ENCODE peak calls at places on chromosomes 7 and 10, in four cellular contexts. One of them, this sample, is unnamed.

GRCh38 chr10:5720182-5720581 is 35.5 kb downstream of the TASOR2 start:
- DNase-seq in mesendoderm: no peak
- DNase-seq in aorta: no peak
- DNase-seq in stomach: no peak
- DNase-seq in this sample: no peak

GRCh38 chr7:138500892-138501291 is 40.8 kb downstream of the TRIM24 start:
- DNase-seq in aorta: no peak
- DNase-seq in stomach: no peak
- DNase-seq in mesendoderm: no peak
- DNase-seq in this sample: no peak

GRCh38 chr7:129376076-129376777 is 58.0 kb upstream of the STRIP2 start:
- DNase-seq in stomach: peak; percentile 61
- DNase-seq in aorta: no peak
- DNase-seq in mesendoderm: peak; percentile 38
- DNase-seq in this sample: peak; percentile 69

GRCh38 chr10:116490028-116490662 is 55.6 kb upstream of the PNLIP start:
- DNase-seq in stomach: no peak
- DNase-seq in mesendoderm: no peak
- DNase-seq in aorta: no peak
- DNase-seq in this sample: peak; percentile 17

GRCh38 chr10:30694492-30695228 is 65.1 kb upstream of the LYZL2 start:
- DNase-seq in stomach: no peak
- DNase-seq in mesendoderm: no peak
- DNase-seq in aorta: no peak
- DNase-seq in this sample: no peak

GRCh38 chr7:155032978-155033377 is 30.1 kb upstream of the PAXIP1 start:
- DNase-seq in mesendoderm: no peak
- DNase-seq in stomach: no peak
- DNase-seq in aorta: no peak
- DNase-seq in this sample: no peak

GRCh38 chr10:19245889-19246841 is 197.6 kb downstream of the MALRD1 start:
- DNase-seq in mesendoderm: peak; percentile 16
- DNase-seq in stomach: no peak
- DNase-seq in aorta: no peak
- DNase-seq in this sample: no peak

GRCh38 chr10:86819567-86819966 is 63.1 kb downstream of the BMPR1A start:
- DNase-seq in stomach: no peak
- DNase-seq in mesendoderm: no peak
- DNase-seq in aorta: no peak
- DNase-seq in this sample: no peak

GRCh38 chr7:149753370-149754233 is 19.8 kb downstream of the ZNF467 start:
- DNase-seq in mesendoderm: peak; percentile 54
- DNase-seq in stomach: peak; percentile 66
- DNase-seq in aorta: no peak
- DNase-seq in this sample: peak; percentile 15

GRCh38 chr7:92833024-92833765 is 3.2 kb downstream of the CDK6 start:
- DNase-seq in aorta: peak; percentile 90
- DNase-seq in mesendoderm: peak; percentile 92
- DNase-seq in stomach: peak; percentile 92
- DNase-seq in this sample: peak; percentile 92

GRCh38 chr7:18590744-18591340 is 95.3 kb downstream of the HDAC9 start:
- DNase-seq in stomach: no peak
- DNase-seq in aorta: no peak
- DNase-seq in mesendoderm: peak; percentile 52
- DNase-seq in this sample: no peak

GRCh38 chr7:24727165-24728120 is 29.8 kb downstream of the GSDME start:
- DNase-seq in mesendoderm: no peak
- DNase-seq in aorta: no peak
- DNase-seq in stomach: no peak
- DNase-seq in this sample: no peak

GRCh38 chr7:72785166-72785955 is 42.6 kb downstream of the TYW1B start:
- DNase-seq in aorta: no peak
- DNase-seq in mesendoderm: peak; percentile 32
- DNase-seq in stomach: no peak
- DNase-seq in this sample: no peak

GRCh38 chr10:126969310-126969709 is 64.1 kb downstream of the DOCK1 start:
- DNase-seq in aorta: no peak
- DNase-seq in mesendoderm: peak; percentile 83
- DNase-seq in stomach: no peak
- DNase-seq in this sample: peak; percentile 50

GRCh38 chr7:114175140-114175539 is 239.5 kb upstream of the FOXP2 start:
- DNase-seq in stomach: no peak
- DNase-seq in mesendoderm: no peak
- DNase-seq in aorta: no peak
- DNase-seq in this sample: no peak

GRCh38 chr7:140003913-140004382 is 58.8 kb downstream of the PARP12 start:
- DNase-seq in aorta: no peak
- DNase-seq in mesendoderm: peak; percentile 79
- DNase-seq in stomach: peak; percentile 43
- DNase-seq in this sample: peak; percentile 65

GRCh38 chr7:112009081-112009480 is 197.1 kb downstream of the DOCK4 start:
- DNase-seq in aorta: no peak
- DNase-seq in mesendoderm: no peak
- DNase-seq in stomach: no peak
- DNase-seq in this sample: no peak

GRCh38 chr7:138170959-138171703 is 94.9 kb downstream of the AKR1D1 start:
- DNase-seq in mesendoderm: no peak
- DNase-seq in stomach: no peak
- DNase-seq in aorta: no peak
- DNase-seq in this sample: no peak

GRCh38 chr7:139023076-139023475 is 12.8 kb downstream of the ZC3HAV1L start:
- DNase-seq in stomach: no peak
- DNase-seq in aorta: no peak
- DNase-seq in mesendoderm: no peak
- DNase-seq in this sample: no peak

GRCh38 chr7:78279035-78279434 is 480.5 kb downstream of the PHTF2 start:
- DNase-seq in mesendoderm: no peak
- DNase-seq in aorta: no peak
- DNase-seq in stomach: no peak
- DNase-seq in this sample: no peak

GRCh38 chr7:112422842-112423496 is 27.3 kb upstream of the IFRD1 start:
- DNase-seq in mesendoderm: peak; percentile 97
- DNase-seq in stomach: peak; percentile 90
- DNase-seq in aorta: peak; percentile 90
- DNase-seq in this sample: peak; percentile 39

GRCh38 chr7:130494480-130494879 is 2.6 kb downstream of the MEST start:
- DNase-seq in stomach: no peak
- DNase-seq in mesendoderm: no peak
- DNase-seq in aorta: no peak
- DNase-seq in this sample: no peak
- H3K4me3 ChIP-seq in stomach: no peak overlapping the region
- H3K4me3 ChIP-seq in mesendoderm: no peak overlapping the region
- H3K4me3 ChIP-seq in aorta: no peak overlapping the region
- H3K4me3 ChIP-seq in this sample: no peak overlapping the region

GRCh38 chr7:142802301-142802700 is 31.5 kb downstream of the PRSS2 start:
- DNase-seq in stomach: no peak
- DNase-seq in mesendoderm: no peak
- DNase-seq in aorta: no peak
- DNase-seq in this sample: no peak
- H3K4me1 ChIP-seq in stomach: peaks cover 8% of the 10 kb centered on the region
- H3K4me1 ChIP-seq in mesendoderm: no peaks in the 10 kb centered on the region
- H3K4me1 ChIP-seq in aorta: no peaks in the 10 kb centered on the region
- H3K4me1 ChIP-seq in this sample: no peaks in the 10 kb centered on the region

GRCh38 chr7:116583653-116584052 is 58.8 kb downstream of the CAV1 start:
- DNase-seq in mesendoderm: no peak
- DNase-seq in stomach: no peak
- DNase-seq in aorta: no peak
- DNase-seq in this sample: no peak
- H3K27ac ChIP-seq in mesendoderm: no peak overlapping the region
- H3K27ac ChIP-seq in stomach: peak overlapping the region; percentile 43
- H3K27ac ChIP-seq in aorta: no peak overlapping the region
- H3K27ac ChIP-seq in this sample: no peak overlapping the region

GRCh38 chr10:29583674-29584073 is 51.1 kb downstream of the SVIL start:
- DNase-seq in aorta: no peak
- DNase-seq in stomach: no peak
- DNase-seq in mesendoderm: no peak
- DNase-seq in this sample: no peak

GRCh38 chr10:29588640-29589421 is 45.9 kb downstream of the SVIL start:
- DNase-seq in stomach: no peak
- DNase-seq in mesendoderm: peak; percentile 86
- DNase-seq in aorta: no peak
- DNase-seq in this sample: no peak

GRCh38 chr10:29586509-29586908 is 48.3 kb downstream of the SVIL start:
- DNase-seq in aorta: no peak
- DNase-seq in stomach: no peak
- DNase-seq in mesendoderm: no peak
- DNase-seq in this sample: no peak

GRCh38 chr10:29584436-29584835 is 50.3 kb downstream of the SVIL start:
- DNase-seq in aorta: no peak
- DNase-seq in stomach: no peak
- DNase-seq in mesendoderm: no peak
- DNase-seq in this sample: no peak

DNA sequence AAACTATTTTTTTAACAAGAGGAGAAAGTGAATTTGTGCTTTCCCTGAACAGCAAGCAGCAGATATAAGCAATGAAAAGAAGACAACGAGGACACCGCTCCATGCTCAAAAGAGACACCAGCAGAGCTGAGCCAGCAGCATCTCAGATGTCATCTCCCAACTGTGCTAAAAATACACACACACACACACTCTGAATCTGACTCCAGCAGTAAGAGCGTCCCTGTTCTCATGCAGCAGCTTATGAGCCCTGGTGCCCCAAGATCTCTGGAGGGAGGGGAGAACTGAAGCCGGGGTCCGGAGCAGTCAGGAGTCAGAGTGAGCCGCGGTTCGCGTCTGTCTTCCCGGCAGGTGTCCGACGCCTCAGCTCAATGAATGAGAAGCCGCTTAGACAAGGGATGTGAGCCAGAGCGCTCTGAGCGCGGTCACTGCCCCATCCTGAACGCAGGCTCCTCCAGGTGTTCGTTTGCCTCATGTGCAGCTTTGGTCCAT is 49.2 kb downstream of the SVIL start:
- DNase-seq in mesendoderm: peak; percentile 57
- DNase-seq in stomach: no peak
- DNase-seq in aorta: no peak
- DNase-seq in this sample: no peak
- H3K4me3 ChIP-seq in mesendoderm: no peak overlapping the region
- H3K4me3 ChIP-seq in stomach: no peak overlapping the region
- H3K4me3 ChIP-seq in aorta: no peak overlapping the region
- H3K4me3 ChIP-seq in this sample: no peak overlapping the region